ENCODE peak calls at places on chromosome 20, in ten cellular contexts. S is mesothelial cell of epicardium, E is skeletal muscle cell, X is AG10803, Q is iris pigment epithelial cell, N is HFFc6, P is Calu3, M is NCI-H69, D is T-helper 2 cell, C is mucosa of descending colon. F is an unnamed sample.

GRCh38 chr20:44736170-44737021 is 9.3 kb upstream of the KCNK15 start:
- DNase-seq in S (no peak), E (peak), X (peak), Q (peak), N (peak), P (peak), M (peak), D (no peak), C (no peak), F (no peak)

GRCh38 chr20:10581823-10582222 is 92.0 kb downstream of the JAG1 start:
- DNase-seq in S (no peak), E (peak), X (peak), Q (peak), N (peak), P (no peak), M (no peak), D (no peak), C (no peak), F (no peak)

GRCh38 chr20:50731930-50732690 is 730 bp downstream of the PARD6B start:
- DNase-seq in S (peak), E (no peak), X (no peak), Q (no peak), N (no peak), P (no peak), M (peak), D (no peak), C (no peak), F (no peak)

GRCh38 chr20:54716790-54717189 is 241.4 kb downstream of the DOK5 start:
- DNase-seq in S (no peak), E (no peak), X (no peak), Q (no peak), N (no peak), P (no peak), M (no peak), D (no peak), C (no peak), F (no peak)

GRCh38 chr20:57810511-57811372 is 100.9 kb upstream of the PMEPA1 start:
- DNase-seq in S (no peak), E (no peak), X (no peak), Q (peak), N (no peak), P (peak), M (no peak), D (no peak), C (peak), F (no peak)

GRCh38 chr20:5448449-5449118 is 131.8 kb upstream of the PROKR2 start:
- DNase-seq in S (peak), E (peak), X (peak), Q (peak), N (peak), P (peak), M (peak), D (peak), C (no peak), F (peak)

GRCh38 chr20:45588800-45589199 is 9.7 kb upstream of the WFDC8 start:
- DNase-seq in S (no peak), E (no peak), X (no peak), Q (no peak), N (no peak), P (no peak), M (no peak), D (no peak), C (no peak), F (no peak)

GRCh38 chr20:5504061-5504739 is 187.4 kb upstream of the PROKR2 start:
- DNase-seq in S (no peak), E (no peak), X (peak), Q (peak), N (peak), P (peak), M (peak), D (no peak), C (peak), F (no peak)

GRCh38 chr20:4966826-4967751 is 34.2 kb downstream of the SLC23A2 start:
- DNase-seq in S (no peak), E (no peak), X (no peak), Q (peak), N (no peak), P (no peak), M (peak), D (no peak), C (no peak), F (no peak)